ENCODE peak calls at places on chromosomes 11 and 22, in nine cellular contexts. One of them, this sample, is unnamed. For H3K4me1, the result is how much of the 10 kb centered on the place peaks cover.

GRCh38 chr11:46727952-46728658 is 9.1 kb downstream of the F2 start:
- DNase-seq in GM23248: no peak
- DNase-seq in psoas muscle: no peak
- DNase-seq in stomach: no peak
- DNase-seq in adrenal gland: peak
- DNase-seq in GM12878: no peak
- DNase-seq in kidney: peak
- DNase-seq in aorta: peak
- DNase-seq in effector memory CD4-positive, alpha-beta T cell: no peak
- DNase-seq in this sample: no peak

GRCh38 chr11:46362146-46363030 is 15.1 kb downstream of the DGKZ start:
- DNase-seq in stomach: no peak
- DNase-seq in GM12878: no peak
- DNase-seq in effector memory CD4-positive, alpha-beta T cell: no peak
- DNase-seq in psoas muscle: no peak
- DNase-seq in aorta: no peak
- DNase-seq in adrenal gland: no peak
- DNase-seq in GM23248: no peak
- DNase-seq in kidney: peak
- DNase-seq in this sample: no peak

GRCh38 chr11:57663975-57664374 is 3.9 kb upstream of the ZDHHC5 start:
- DNase-seq in GM12878: no peak
- DNase-seq in GM23248: no peak
- DNase-seq in aorta: no peak
- DNase-seq in effector memory CD4-positive, alpha-beta T cell: no peak
- DNase-seq in stomach: no peak
- DNase-seq in kidney: no peak
- DNase-seq in psoas muscle: no peak
- DNase-seq in adrenal gland: no peak
- DNase-seq in this sample: no peak

GRCh38 chr11:97290444-97291041 is 900.7 kb downstream of the JRKL start:
- DNase-seq in GM23248: no peak
- DNase-seq in effector memory CD4-positive, alpha-beta T cell: no peak
- DNase-seq in adrenal gland: no peak
- DNase-seq in GM12878: no peak
- DNase-seq in stomach: no peak
- DNase-seq in psoas muscle: no peak
- DNase-seq in aorta: no peak
- DNase-seq in kidney: no peak
- DNase-seq in this sample: no peak

GRCh38 chr11:12169822-12170221 is 59.4 kb downstream of the MICAL2 start:
- DNase-seq in kidney: no peak
- DNase-seq in stomach: no peak
- DNase-seq in aorta: no peak
- DNase-seq in adrenal gland: no peak
- DNase-seq in GM12878: no peak
- DNase-seq in GM23248: no peak
- DNase-seq in psoas muscle: no peak
- DNase-seq in effector memory CD4-positive, alpha-beta T cell: no peak
- DNase-seq in this sample: no peak

GRCh38 chr22:23083315-23084021 is 13.1 kb downstream of the GNAZ start:
- DNase-seq in kidney: no peak
- DNase-seq in psoas muscle: no peak
- DNase-seq in effector memory CD4-positive, alpha-beta T cell: no peak
- DNase-seq in adrenal gland: no peak
- DNase-seq in GM12878: no peak
- DNase-seq in stomach: no peak
- DNase-seq in GM23248: no peak
- DNase-seq in aorta: no peak
- DNase-seq in this sample: no peak

GRCh38 chr11:2419638-2420501 is 19.3 kb downstream of the TSSC4 start:
- DNase-seq in stomach: peak
- DNase-seq in kidney: peak
- DNase-seq in psoas muscle: peak
- DNase-seq in GM23248: peak
- DNase-seq in adrenal gland: peak
- DNase-seq in GM12878: peak
- DNase-seq in effector memory CD4-positive, alpha-beta T cell: peak
- DNase-seq in aorta: peak
- DNase-seq in this sample: no peak

GRCh38 chr22:36144886-36145541 is 15.5 kb downstream of the APOL3 start:
- DNase-seq in effector memory CD4-positive, alpha-beta T cell: no peak
- DNase-seq in kidney: peak
- DNase-seq in adrenal gland: peak
- DNase-seq in stomach: peak
- DNase-seq in psoas muscle: peak
- DNase-seq in aorta: no peak
- DNase-seq in GM12878: no peak
- DNase-seq in GM23248: peak
- DNase-seq in this sample: no peak

GRCh38 chr11:35842958-35843357 is 100.9 kb upstream of the LDLRAD3 start:
- DNase-seq in stomach: no peak
- DNase-seq in aorta: no peak
- DNase-seq in adrenal gland: no peak
- DNase-seq in effector memory CD4-positive, alpha-beta T cell: no peak
- DNase-seq in kidney: no peak
- DNase-seq in GM23248: no peak
- DNase-seq in psoas muscle: no peak
- DNase-seq in GM12878: no peak
- DNase-seq in this sample: no peak

GRCh38 chr22:28728002-28728401 is 13.6 kb downstream of the CHEK2 start:
- DNase-seq in psoas muscle: no peak
- DNase-seq in GM12878: no peak
- DNase-seq in kidney: no peak
- DNase-seq in adrenal gland: no peak
- DNase-seq in effector memory CD4-positive, alpha-beta T cell: no peak
- DNase-seq in stomach: no peak
- DNase-seq in GM23248: no peak
- DNase-seq in aorta: no peak
- DNase-seq in this sample: no peak

GRCh38 chr11:9851366-9851765 is 187.5 kb downstream of the SWAP70 start:
- DNase-seq in aorta: no peak
- DNase-seq in psoas muscle: no peak
- DNase-seq in GM12878: no peak
- DNase-seq in GM23248: peak
- DNase-seq in kidney: no peak
- DNase-seq in stomach: no peak
- DNase-seq in adrenal gland: no peak
- DNase-seq in effector memory CD4-positive, alpha-beta T cell: no peak
- DNase-seq in this sample: no peak

GRCh38 chr11:9852465-9852864 is 188.6 kb downstream of the SWAP70 start:
- DNase-seq in psoas muscle: no peak
- DNase-seq in GM12878: no peak
- DNase-seq in effector memory CD4-positive, alpha-beta T cell: no peak
- DNase-seq in aorta: no peak
- DNase-seq in kidney: no peak
- DNase-seq in adrenal gland: no peak
- DNase-seq in stomach: no peak
- DNase-seq in GM23248: no peak
- DNase-seq in this sample: no peak

GRCh38 chr11:9850224-9850895 is 186.5 kb downstream of the SWAP70 start:
- DNase-seq in aorta: no peak
- DNase-seq in effector memory CD4-positive, alpha-beta T cell: no peak
- DNase-seq in adrenal gland: no peak
- DNase-seq in psoas muscle: no peak
- DNase-seq in kidney: no peak
- DNase-seq in GM23248: peak
- DNase-seq in GM12878: no peak
- DNase-seq in stomach: no peak
- DNase-seq in this sample: no peak

GRCh38 chr11:9855579-9856260 is 191.8 kb downstream of the SWAP70 start:
- DNase-seq in GM12878: peak
- DNase-seq in GM23248: peak
- DNase-seq in effector memory CD4-positive, alpha-beta T cell: no peak
- DNase-seq in adrenal gland: no peak
- DNase-seq in aorta: no peak
- DNase-seq in psoas muscle: no peak
- DNase-seq in kidney: no peak
- DNase-seq in stomach: no peak
- DNase-seq in this sample: no peak

DNA sequence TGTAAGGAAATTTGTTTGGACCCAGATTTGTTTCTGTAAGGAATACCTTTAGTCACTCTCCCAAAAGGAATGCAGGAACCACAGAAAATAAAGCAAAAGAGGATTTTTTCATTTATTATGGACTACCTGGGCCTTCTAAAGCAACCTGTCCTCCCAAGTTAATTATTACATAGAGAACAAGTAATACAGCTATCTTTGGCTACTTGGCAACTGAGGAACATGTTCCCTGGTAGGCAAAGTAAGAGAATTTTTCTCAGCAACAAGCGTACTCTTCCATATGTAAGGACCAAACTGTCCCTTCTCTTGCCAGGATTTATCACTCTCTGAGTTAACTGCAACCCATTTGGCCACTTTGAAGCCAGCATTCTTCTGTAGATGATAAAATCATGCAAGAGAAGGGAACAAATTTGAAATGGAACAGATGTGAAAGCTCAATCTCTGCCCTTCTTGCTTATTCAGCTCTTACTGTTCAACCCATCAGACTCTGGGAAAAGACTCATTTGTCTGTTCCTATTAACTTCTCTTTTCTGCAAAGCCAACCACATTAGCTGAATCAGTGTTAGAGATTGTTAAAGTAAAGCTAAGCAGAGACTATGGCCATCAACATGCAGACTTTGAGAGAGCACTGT is 190.2 kb downstream of the SWAP70 start:
- DNase-seq in stomach: no peak
- DNase-seq in adrenal gland: no peak
- DNase-seq in aorta: no peak
- DNase-seq in GM12878: no peak
- DNase-seq in effector memory CD4-positive, alpha-beta T cell: no peak
- DNase-seq in kidney: no peak
- DNase-seq in GM23248: peak
- DNase-seq in psoas muscle: no peak
- DNase-seq in this sample: no peak
- H3K4me1 ChIP-seq in stomach: under half
- H3K4me1 ChIP-seq in adrenal gland: under half
- H3K4me1 ChIP-seq in aorta: under half
- H3K4me1 ChIP-seq in GM12878: under half
- H3K4me1 ChIP-seq in effector memory CD4-positive, alpha-beta T cell: under half
- H3K4me1 ChIP-seq in kidney: under half
- H3K4me1 ChIP-seq in GM23248: half or more
- H3K4me1 ChIP-seq in psoas muscle: under half
- H3K4me1 ChIP-seq in this sample: under half

DNA sequence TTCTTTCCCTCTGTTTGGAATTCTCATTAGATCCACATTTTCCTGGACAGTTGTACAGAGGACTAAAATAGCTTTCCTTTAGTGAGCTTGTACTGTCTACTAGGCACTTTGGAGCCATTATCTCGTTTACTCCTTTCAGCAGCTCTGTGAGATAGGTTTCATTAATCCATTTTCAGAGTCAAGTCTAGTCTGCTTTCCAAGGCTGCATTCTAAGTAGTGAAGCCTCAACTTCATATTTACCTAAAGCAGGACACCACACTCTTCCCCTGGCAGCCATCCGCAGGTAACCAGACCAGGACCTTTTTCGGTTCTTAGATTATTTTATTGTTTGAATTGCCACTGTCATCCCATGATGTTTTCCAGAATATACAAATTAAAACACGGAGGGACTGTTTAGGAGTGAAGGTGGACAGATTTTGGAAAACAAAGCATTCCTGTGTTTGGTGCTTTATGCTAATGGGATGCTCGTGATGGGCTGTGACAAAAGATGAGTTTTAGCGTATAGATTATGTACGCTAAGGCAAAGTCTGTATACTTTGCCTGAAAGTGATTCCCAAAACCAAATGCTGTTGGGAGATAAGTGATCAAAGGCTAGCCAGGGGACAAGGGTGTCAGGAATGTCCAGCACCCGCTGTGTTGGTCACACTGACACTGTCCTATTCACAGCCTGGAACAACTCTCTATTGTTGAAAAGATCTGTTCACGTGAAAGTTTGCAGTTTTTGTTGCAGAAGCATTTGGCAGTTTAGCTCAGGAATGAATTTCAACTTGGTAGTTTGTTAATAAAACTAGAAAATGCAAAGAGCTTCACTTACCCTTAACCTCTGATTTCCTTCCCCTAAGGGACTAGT is 1.3 kb downstream of the JAM3 start:
- DNase-seq in aorta: no peak
- DNase-seq in GM12878: no peak
- DNase-seq in psoas muscle: no peak
- DNase-seq in kidney: no peak
- DNase-seq in effector memory CD4-positive, alpha-beta T cell: no peak
- DNase-seq in stomach: no peak
- DNase-seq in adrenal gland: no peak
- DNase-seq in GM23248: no peak
- DNase-seq in this sample: no peak
- H3K4me3 ChIP-seq in aorta: no peak
- H3K4me3 ChIP-seq in GM12878: no peak
- H3K4me3 ChIP-seq in psoas muscle: peak
- H3K4me3 ChIP-seq in kidney: peak
- H3K4me3 ChIP-seq in effector memory CD4-positive, alpha-beta T cell: no peak
- H3K4me3 ChIP-seq in stomach: peak
- H3K4me3 ChIP-seq in adrenal gland: peak
- H3K4me3 ChIP-seq in GM23248: peak
- H3K4me3 ChIP-seq in this sample: peak

GRCh38 chr11:72195921-72196320 is 4.0 kb downstream of the FOLR1 start:
- DNase-seq in psoas muscle: no peak
- DNase-seq in adrenal gland: no peak
- DNase-seq in aorta: no peak
- DNase-seq in effector memory CD4-positive, alpha-beta T cell: no peak
- DNase-seq in stomach: no peak
- DNase-seq in GM12878: no peak
- DNase-seq in kidney: no peak
- DNase-seq in GM23248: no peak
- DNase-seq in this sample: no peak
- H3K4me1 ChIP-seq in psoas muscle: under half
- H3K4me1 ChIP-seq in adrenal gland: under half
- H3K4me1 ChIP-seq in aorta: under half
- H3K4me1 ChIP-seq in effector memory CD4-positive, alpha-beta T cell: under half
- H3K4me1 ChIP-seq in stomach: under half
- H3K4me1 ChIP-seq in GM12878: under half
- H3K4me1 ChIP-seq in kidney: under half
- H3K4me1 ChIP-seq in GM23248: under half
- H3K4me1 ChIP-seq in this sample: under half

DNA sequence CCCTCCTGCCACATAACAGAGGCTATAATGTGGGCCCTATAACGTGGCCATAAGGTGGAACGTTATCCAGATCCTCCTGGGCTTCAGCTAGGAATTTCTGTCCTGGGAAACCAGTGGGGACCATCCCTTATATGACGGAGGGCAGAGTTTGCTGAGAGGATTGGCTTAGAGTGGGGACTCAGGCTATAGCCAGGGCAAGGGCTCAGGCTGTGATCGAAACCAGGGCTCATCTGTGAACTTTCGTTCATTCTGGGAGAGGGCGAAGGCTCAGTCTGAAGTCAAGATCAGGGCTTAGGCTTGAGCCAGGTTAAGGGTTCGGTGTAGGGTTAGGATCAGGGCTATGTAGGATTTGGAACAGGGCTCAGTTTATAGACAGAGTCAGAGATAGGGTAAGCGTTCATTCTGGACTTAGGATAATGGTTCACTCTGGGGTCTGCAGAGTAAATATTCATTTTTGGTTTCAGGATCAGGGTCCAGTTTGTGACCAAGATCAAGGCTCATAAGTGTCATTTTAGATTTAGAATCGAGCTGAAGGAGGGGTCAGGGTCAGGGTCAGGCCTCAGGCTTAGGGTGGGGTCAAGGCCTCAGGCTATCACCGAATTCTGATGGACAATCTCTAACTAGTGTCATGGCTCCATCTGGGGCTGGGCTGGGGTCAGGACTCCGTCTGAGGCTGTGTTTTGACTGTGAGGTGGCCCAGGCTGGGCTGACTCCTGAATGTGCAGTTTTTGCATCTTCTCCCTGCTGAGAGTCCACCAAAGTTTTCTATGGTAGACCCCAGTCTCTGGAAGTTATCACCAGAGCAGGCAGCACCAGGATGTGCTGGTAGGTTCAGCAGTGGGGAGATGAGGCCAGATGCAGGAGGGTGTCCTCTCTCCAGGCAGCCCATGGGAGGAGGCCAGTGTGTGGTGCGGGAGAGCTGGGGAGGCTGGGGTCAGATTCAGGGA is 33.9 kb upstream of the SOX10 start:
- DNase-seq in effector memory CD4-positive, alpha-beta T cell: no peak
- DNase-seq in adrenal gland: no peak
- DNase-seq in GM23248: no peak
- DNase-seq in aorta: no peak
- DNase-seq in psoas muscle: no peak
- DNase-seq in stomach: no peak
- DNase-seq in GM12878: no peak
- DNase-seq in kidney: no peak
- DNase-seq in this sample: no peak
- H3K4me3 ChIP-seq in effector memory CD4-positive, alpha-beta T cell: no peak
- H3K4me3 ChIP-seq in adrenal gland: no peak
- H3K4me3 ChIP-seq in GM23248: no peak
- H3K4me3 ChIP-seq in aorta: no peak
- H3K4me3 ChIP-seq in psoas muscle: no peak
- H3K4me3 ChIP-seq in stomach: no peak
- H3K4me3 ChIP-seq in GM12878: no peak
- H3K4me3 ChIP-seq in kidney: no peak
- H3K4me3 ChIP-seq in this sample: no peak

This sample was measured in esophagus squamous epithelium.